ENCODE peak calls at places on chromosomes 3 and 15, in ten cellular contexts. One of them, this sample, is unnamed.
A peak's percentile ranks its signal among the peaks of the same experiment; 100 is the strongest.

GRCh38 chr3:184761120-184761841 is 49.4 kb upstream of the MAGEF1 start:
- DNase-seq in heart right ventricle: peak; percentile 44
- DNase-seq in endothelial cell of umbilical vein: no peak
- DNase-seq in upper lobe of right lung: no peak
- DNase-seq in right atrium auricular region: no peak
- DNase-seq in heart left ventricle: peak; percentile 55
- DNase-seq in H1: no peak
- DNase-seq in tibial artery: no peak
- DNase-seq in kidney: peak; percentile 82
- DNase-seq in neural progenitor cell: no peak
- DNase-seq in this sample: no peak

GRCh38 chr3:141082064-141082463 is 30.9 kb downstream of the SPSB4 start:
- DNase-seq in right atrium auricular region: no peak
- DNase-seq in endothelial cell of umbilical vein: no peak
- DNase-seq in tibial artery: no peak
- DNase-seq in heart left ventricle: no peak
- DNase-seq in heart right ventricle: no peak
- DNase-seq in kidney: no peak
- DNase-seq in neural progenitor cell: no peak
- DNase-seq in H1: no peak
- DNase-seq in upper lobe of right lung: no peak
- DNase-seq in this sample: no peak

GRCh38 chr3:21170964-21171363 is 580.0 kb downstream of the ZNF385D start:
- DNase-seq in endothelial cell of umbilical vein: no peak
- DNase-seq in tibial artery: no peak
- DNase-seq in kidney: no peak
- DNase-seq in heart left ventricle: no peak
- DNase-seq in H1: peak; percentile 1
- DNase-seq in right atrium auricular region: no peak
- DNase-seq in neural progenitor cell: peak; percentile 64
- DNase-seq in upper lobe of right lung: no peak
- DNase-seq in heart right ventricle: no peak
- DNase-seq in this sample: no peak

GRCh38 chr3:174955513-174956001 is 96.4 kb downstream of the NAALADL2 start:
- DNase-seq in right atrium auricular region: no peak
- DNase-seq in endothelial cell of umbilical vein: peak; percentile 16
- DNase-seq in heart right ventricle: no peak
- DNase-seq in tibial artery: no peak
- DNase-seq in H1: no peak
- DNase-seq in upper lobe of right lung: no peak
- DNase-seq in heart left ventricle: no peak
- DNase-seq in neural progenitor cell: no peak
- DNase-seq in kidney: no peak
- DNase-seq in this sample: no peak

GRCh38 chr15:31372635-31373091 is 46.0 kb downstream of the KLF13 start:
- DNase-seq in endothelial cell of umbilical vein: no peak
- DNase-seq in heart right ventricle: peak; percentile 89
- DNase-seq in neural progenitor cell: peak; percentile 73
- DNase-seq in right atrium auricular region: peak; percentile 89
- DNase-seq in upper lobe of right lung: no peak
- DNase-seq in H1: peak; percentile 69
- DNase-seq in kidney: peak; percentile 90
- DNase-seq in heart left ventricle: peak; percentile 89
- DNase-seq in tibial artery: peak; percentile 54
- DNase-seq in this sample: peak; percentile 97

GRCh38 chr15:45401665-45402161 is 23.4 kb upstream of the GATM start:
- DNase-seq in right atrium auricular region: no peak
- DNase-seq in endothelial cell of umbilical vein: no peak
- DNase-seq in heart right ventricle: no peak
- DNase-seq in heart left ventricle: no peak
- DNase-seq in kidney: no peak
- DNase-seq in upper lobe of right lung: no peak
- DNase-seq in neural progenitor cell: no peak
- DNase-seq in tibial artery: no peak
- DNase-seq in H1: no peak
- DNase-seq in this sample: no peak

GRCh38 chr3:103127116-103127630 is 692.4 kb downstream of the ZPLD1 start:
- DNase-seq in neural progenitor cell: no peak
- DNase-seq in heart left ventricle: no peak
- DNase-seq in endothelial cell of umbilical vein: no peak
- DNase-seq in H1: no peak
- DNase-seq in right atrium auricular region: no peak
- DNase-seq in heart right ventricle: no peak
- DNase-seq in tibial artery: no peak
- DNase-seq in upper lobe of right lung: no peak
- DNase-seq in kidney: no peak
- DNase-seq in this sample: no peak

GRCh38 chr3:183917776-183918175 is 33.1 kb upstream of the PARL start:
- DNase-seq in heart right ventricle: no peak
- DNase-seq in right atrium auricular region: no peak
- DNase-seq in endothelial cell of umbilical vein: no peak
- DNase-seq in tibial artery: no peak
- DNase-seq in H1: no peak
- DNase-seq in neural progenitor cell: no peak
- DNase-seq in heart left ventricle: no peak
- DNase-seq in upper lobe of right lung: no peak
- DNase-seq in kidney: no peak
- DNase-seq in this sample: no peak

GRCh38 chr3:123330441-123330991 is 118.4 kb downstream of the ADCY5 start:
- DNase-seq in tibial artery: peak; percentile 39
- DNase-seq in right atrium auricular region: no peak
- DNase-seq in neural progenitor cell: no peak
- DNase-seq in kidney: peak; percentile 76
- DNase-seq in endothelial cell of umbilical vein: no peak
- DNase-seq in heart right ventricle: no peak
- DNase-seq in upper lobe of right lung: peak; percentile 61
- DNase-seq in heart left ventricle: peak; percentile 76
- DNase-seq in H1: no peak
- DNase-seq in this sample: peak; percentile 56

GRCh38 chr15:90086868-90087268 is 15.4 kb downstream of the IDH2 start:
- DNase-seq in kidney: no peak
- DNase-seq in heart left ventricle: no peak
- DNase-seq in endothelial cell of umbilical vein: peak; percentile 50
- DNase-seq in right atrium auricular region: no peak
- DNase-seq in upper lobe of right lung: peak; percentile 74
- DNase-seq in heart right ventricle: no peak
- DNase-seq in tibial artery: no peak
- DNase-seq in neural progenitor cell: peak; percentile 59
- DNase-seq in H1: no peak
- DNase-seq in this sample: no peak

GRCh38 chr3:126102530-126102951 is 18.6 kb upstream of the SLC41A3 start:
- DNase-seq in neural progenitor cell: no peak
- DNase-seq in heart left ventricle: peak; percentile 54
- DNase-seq in H1: no peak
- DNase-seq in heart right ventricle: peak; percentile 35
- DNase-seq in tibial artery: peak; percentile 87
- DNase-seq in right atrium auricular region: peak; percentile 75
- DNase-seq in kidney: no peak
- DNase-seq in upper lobe of right lung: no peak
- DNase-seq in endothelial cell of umbilical vein: peak; percentile 26
- DNase-seq in this sample: no peak

GRCh38 chr3:193789455-193789854 is 196.4 kb downstream of the OPA1 start:
- DNase-seq in upper lobe of right lung: no peak
- DNase-seq in heart left ventricle: no peak
- DNase-seq in kidney: no peak
- DNase-seq in right atrium auricular region: no peak
- DNase-seq in heart right ventricle: no peak
- DNase-seq in tibial artery: no peak
- DNase-seq in endothelial cell of umbilical vein: no peak
- DNase-seq in H1: no peak
- DNase-seq in neural progenitor cell: no peak
- DNase-seq in this sample: no peak

GRCh38 chr3:40340541-40341170 is 31.1 kb downstream of the EIF1B start:
- DNase-seq in heart right ventricle: no peak
- DNase-seq in heart left ventricle: no peak
- DNase-seq in right atrium auricular region: no peak
- DNase-seq in H1: no peak
- DNase-seq in kidney: no peak
- DNase-seq in upper lobe of right lung: no peak
- DNase-seq in tibial artery: no peak
- DNase-seq in neural progenitor cell: no peak
- DNase-seq in endothelial cell of umbilical vein: no peak
- DNase-seq in this sample: no peak

GRCh38 chr15:43143203-43143941 is 10.0 kb downstream of the TMEM62 start:
- DNase-seq in heart left ventricle: no peak
- DNase-seq in H1: no peak
- DNase-seq in kidney: no peak
- DNase-seq in neural progenitor cell: no peak
- DNase-seq in endothelial cell of umbilical vein: no peak
- DNase-seq in right atrium auricular region: no peak
- DNase-seq in upper lobe of right lung: no peak
- DNase-seq in tibial artery: no peak
- DNase-seq in heart right ventricle: no peak
- DNase-seq in this sample: no peak

DNA sequence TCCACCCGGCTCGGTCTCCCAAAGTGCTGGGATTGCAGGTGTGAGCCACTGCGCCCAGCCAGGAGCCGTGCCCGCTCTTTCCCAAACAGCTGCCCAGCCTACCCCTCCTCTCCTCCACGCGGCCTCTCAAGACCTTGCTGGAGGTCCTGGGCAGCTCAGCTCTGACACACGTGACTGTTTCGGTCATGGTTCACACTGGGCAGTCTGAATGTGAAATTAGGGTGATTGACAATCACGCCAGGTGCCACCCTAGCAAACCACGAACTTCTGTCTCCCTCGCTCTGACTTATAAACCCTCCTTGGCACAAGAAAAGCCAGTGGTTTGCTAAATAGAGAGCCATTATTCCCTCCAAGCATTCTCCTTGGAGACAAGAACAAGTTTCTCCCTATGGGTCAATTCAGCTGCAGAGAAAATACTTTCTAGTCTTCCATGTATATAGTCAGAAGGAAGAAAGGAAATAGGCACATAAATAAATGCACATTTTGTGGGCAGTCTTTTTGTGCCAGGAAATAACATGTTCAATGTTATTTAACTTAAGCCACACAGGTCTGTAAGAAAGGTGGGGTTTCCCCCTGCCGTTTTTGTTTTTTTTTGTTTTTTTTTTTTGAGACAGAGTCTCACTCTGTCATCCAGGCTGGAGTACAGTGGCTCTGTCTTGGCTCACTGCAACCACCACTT is 121.9 kb upstream of the MEF2A start:
- DNase-seq in heart left ventricle: no peak
- DNase-seq in kidney: no peak
- DNase-seq in heart right ventricle: no peak
- DNase-seq in endothelial cell of umbilical vein: no peak
- DNase-seq in H1: no peak
- DNase-seq in neural progenitor cell: no peak
- DNase-seq in tibial artery: no peak
- DNase-seq in upper lobe of right lung: peak; percentile 42
- DNase-seq in right atrium auricular region: peak; percentile 55
- DNase-seq in this sample: no peak
- TF ChIP-seq CTCF in heart left ventricle: no peak
- TF ChIP-seq CTCF in kidney: no peak
- TF ChIP-seq CTCF in heart right ventricle: no peak
- TF ChIP-seq CTCF in endothelial cell of umbilical vein: no peak
- TF ChIP-seq CTCF in H1: no peak
- TF ChIP-seq CTCF in neural progenitor cell: no peak
- TF ChIP-seq CTCF in tibial artery: no peak
- TF ChIP-seq CTCF in upper lobe of right lung: no peak
- TF ChIP-seq CTCF in right atrium auricular region: no peak
- TF ChIP-seq CTCF in this sample: no peak

DNA sequence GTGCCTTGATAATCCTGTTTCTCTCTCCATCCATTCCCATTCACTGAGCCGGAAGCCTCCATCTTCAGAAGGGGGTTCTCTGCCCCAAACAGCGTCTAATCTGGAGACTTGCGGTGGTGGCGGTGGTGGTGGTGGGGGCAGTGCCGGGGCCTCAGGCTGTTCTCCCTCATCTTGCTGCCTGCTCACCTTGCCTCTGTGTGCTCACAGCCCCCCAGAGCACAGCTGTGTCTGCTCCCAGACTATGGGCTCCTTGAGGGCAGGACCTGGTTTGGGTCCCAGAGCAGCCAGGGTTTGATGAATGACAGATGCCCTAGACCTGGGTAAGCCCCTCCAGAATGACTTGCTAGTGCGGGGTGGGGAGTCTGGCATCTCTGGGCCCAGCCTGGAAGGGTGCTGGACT is 430 bp upstream of the PSTPIP1 start:
- DNase-seq in kidney: peak; percentile 59
- DNase-seq in heart right ventricle: no peak
- DNase-seq in H1: no peak
- DNase-seq in right atrium auricular region: no peak
- DNase-seq in heart left ventricle: no peak
- DNase-seq in neural progenitor cell: no peak
- DNase-seq in endothelial cell of umbilical vein: no peak
- DNase-seq in tibial artery: no peak
- DNase-seq in upper lobe of right lung: peak; percentile 46
- DNase-seq in this sample: peak; percentile 54
- H3K4me1 ChIP-seq in kidney: no peaks in the 10 kb centered on the region
- H3K4me1 ChIP-seq in heart right ventricle: peaks cover 90% of the 10 kb centered on the region
- H3K4me1 ChIP-seq in H1: no peaks in the 10 kb centered on the region
- H3K4me1 ChIP-seq in right atrium auricular region: no peaks in the 10 kb centered on the region
- H3K4me1 ChIP-seq in heart left ventricle: peaks cover 4% of the 10 kb centered on the region
- H3K4me1 ChIP-seq in neural progenitor cell: no peaks in the 10 kb centered on the region
- H3K4me1 ChIP-seq in endothelial cell of umbilical vein: peaks cover 10% of the 10 kb centered on the region
- H3K4me1 ChIP-seq in tibial artery: peaks cover 12% of the 10 kb centered on the region
- H3K4me1 ChIP-seq in upper lobe of right lung: peaks cover 5% of the 10 kb centered on the region
- H3K4me1 ChIP-seq in this sample: peaks cover 21% of the 10 kb centered on the region

DNA sequence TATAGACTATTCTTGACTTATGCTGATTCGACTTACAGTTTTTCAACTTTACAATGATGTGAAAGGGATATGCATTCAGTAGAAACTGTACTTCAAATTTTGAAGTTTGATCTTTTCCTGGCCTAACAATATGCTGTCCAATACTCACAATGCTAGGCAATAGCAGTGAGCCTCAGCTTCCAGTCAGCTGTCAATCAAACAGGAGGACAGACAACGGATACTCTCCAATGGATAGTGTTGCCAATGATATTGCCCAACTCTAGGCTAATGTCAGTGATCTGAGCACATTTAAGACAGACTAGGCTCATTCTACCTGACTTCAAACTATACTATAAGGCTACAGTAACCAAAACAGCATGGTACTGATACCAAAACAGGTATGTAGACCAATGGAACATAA is 55.0 kb upstream of the ZNF280D start:
- DNase-seq in heart right ventricle: no peak
- DNase-seq in kidney: no peak
- DNase-seq in heart left ventricle: no peak
- DNase-seq in endothelial cell of umbilical vein: no peak
- DNase-seq in upper lobe of right lung: no peak
- DNase-seq in neural progenitor cell: no peak
- DNase-seq in right atrium auricular region: no peak
- DNase-seq in tibial artery: no peak
- DNase-seq in H1: no peak
- DNase-seq in this sample: no peak
- H3K36me3 ChIP-seq in heart right ventricle: no peaks in the 10 kb centered on the region
- H3K36me3 ChIP-seq in kidney: no peaks in the 10 kb centered on the region
- H3K36me3 ChIP-seq in heart left ventricle: no peaks in the 10 kb centered on the region
- H3K36me3 ChIP-seq in endothelial cell of umbilical vein: no peaks in the 10 kb centered on the region
- H3K36me3 ChIP-seq in upper lobe of right lung: no peaks in the 10 kb centered on the region
- H3K36me3 ChIP-seq in neural progenitor cell: no peaks in the 10 kb centered on the region
- H3K36me3 ChIP-seq in right atrium auricular region: no peaks in the 10 kb centered on the region
- H3K36me3 ChIP-seq in tibial artery: no peaks in the 10 kb centered on the region
- H3K36me3 ChIP-seq in H1: no peaks in the 10 kb centered on the region
- H3K36me3 ChIP-seq in this sample: no peaks in the 10 kb centered on the region

DNA sequence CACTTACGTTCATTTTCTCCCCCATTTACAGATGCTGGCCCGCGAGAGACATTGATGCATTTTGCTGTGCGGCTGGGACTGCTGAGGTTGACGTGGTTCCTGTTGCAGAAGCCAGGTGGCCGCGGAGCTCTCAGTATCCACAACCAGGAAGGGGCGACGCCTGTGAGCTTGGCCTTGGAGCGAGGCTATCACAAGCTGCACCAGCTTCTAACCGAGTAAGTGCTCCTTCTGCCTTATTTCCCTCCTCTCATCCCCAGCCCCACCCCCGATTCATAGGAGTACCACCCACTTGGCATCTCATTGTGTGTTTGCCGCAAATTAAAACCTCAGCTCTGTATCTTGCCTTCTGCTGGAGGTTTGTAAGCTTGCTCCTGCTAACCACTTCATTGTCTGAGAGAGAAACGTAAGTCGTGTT is 163.3 kb downstream of the AKAP13 start:
- DNase-seq in tibial artery: peak; percentile 83
- DNase-seq in right atrium auricular region: peak; percentile 85
- DNase-seq in heart left ventricle: peak; percentile 78
- DNase-seq in neural progenitor cell: no peak
- DNase-seq in H1: peak; percentile 13
- DNase-seq in endothelial cell of umbilical vein: peak; percentile 43
- DNase-seq in kidney: peak; percentile 81
- DNase-seq in heart right ventricle: peak; percentile 58
- DNase-seq in upper lobe of right lung: peak; percentile 89
- DNase-seq in this sample: no peak
- TF ChIP-seq CTCF in tibial artery: no peak
- TF ChIP-seq CTCF in right atrium auricular region: peak; percentile 46
- TF ChIP-seq CTCF in heart left ventricle: peak; percentile 24
- TF ChIP-seq CTCF in neural progenitor cell: no peak
- TF ChIP-seq CTCF in H1: peak; percentile 42
- TF ChIP-seq CTCF in endothelial cell of umbilical vein: no peak
- TF ChIP-seq CTCF in kidney: no peak
- TF ChIP-seq CTCF in heart right ventricle: peak; percentile 59
- TF ChIP-seq CTCF in upper lobe of right lung: peak; percentile 23
- TF ChIP-seq CTCF in this sample: no peak

This sample was measured in RWPE2.